ENCODE peak calls at places on chromosomes 5 and 9, in ten cellular contexts. One of them, this sample, is unnamed.

GRCh38 chr5:168809218-168809617 is 230.1 kb upstream of the PANK3 start:
- DNase-seq in GM12864: no peak
- DNase-seq in coronary artery: no peak
- DNase-seq in cardiac muscle cell: no peak
- DNase-seq in AG04449: no peak
- DNase-seq in OCI-LY7: no peak
- DNase-seq in choroid plexus epithelial cell: no peak
- DNase-seq in spleen: no peak
- DNase-seq in fibroblast of lung: no peak
- DNase-seq in lower leg skin: no peak
- DNase-seq in this sample: no peak

GRCh38 chr5:136424835-136425694 is 59.7 kb upstream of the TRPC7 start:
- DNase-seq in lower leg skin: peak; percentile 17
- DNase-seq in coronary artery: no peak
- DNase-seq in OCI-LY7: peak; percentile 64
- DNase-seq in spleen: peak; percentile 78
- DNase-seq in fibroblast of lung: peak; percentile 31
- DNase-seq in GM12864: peak; percentile 13
- DNase-seq in choroid plexus epithelial cell: peak; percentile 65
- DNase-seq in AG04449: no peak
- DNase-seq in cardiac muscle cell: peak; percentile 88
- DNase-seq in this sample: peak; percentile 76

GRCh38 chr9:135864447-135865049 is 42.8 kb downstream of the CAMSAP1 start:
- DNase-seq in GM12864: peak; percentile 18
- DNase-seq in OCI-LY7: peak; percentile 60
- DNase-seq in choroid plexus epithelial cell: peak; percentile 65
- DNase-seq in fibroblast of lung: peak; percentile 29
- DNase-seq in AG04449: no peak
- DNase-seq in spleen: peak; percentile 82
- DNase-seq in cardiac muscle cell: peak; percentile 65
- DNase-seq in coronary artery: no peak
- DNase-seq in lower leg skin: no peak
- DNase-seq in this sample: peak; percentile 56

GRCh38 chr9:137739371-137739915 is 120.6 kb downstream of the EHMT1 start:
- DNase-seq in choroid plexus epithelial cell: no peak
- DNase-seq in GM12864: no peak
- DNase-seq in cardiac muscle cell: no peak
- DNase-seq in coronary artery: no peak
- DNase-seq in lower leg skin: no peak
- DNase-seq in AG04449: no peak
- DNase-seq in fibroblast of lung: no peak
- DNase-seq in OCI-LY7: no peak
- DNase-seq in spleen: no peak
- DNase-seq in this sample: no peak

GRCh38 chr5:1521671-1522600 is 1.8 kb downstream of the LPCAT1 start:
- DNase-seq in fibroblast of lung: peak; percentile 84
- DNase-seq in coronary artery: peak; percentile 68
- DNase-seq in OCI-LY7: no peak
- DNase-seq in cardiac muscle cell: peak; percentile 49
- DNase-seq in GM12864: no peak
- DNase-seq in choroid plexus epithelial cell: peak; percentile 86
- DNase-seq in AG04449: peak; percentile 24
- DNase-seq in spleen: peak; percentile 83
- DNase-seq in lower leg skin: no peak
- DNase-seq in this sample: no peak

GRCh38 chr5:172758077-172758835 is 12.7 kb downstream of the DUSP1 start:
- DNase-seq in fibroblast of lung: peak; percentile 97
- DNase-seq in OCI-LY7: no peak
- DNase-seq in cardiac muscle cell: no peak
- DNase-seq in spleen: peak; percentile 36
- DNase-seq in GM12864: no peak
- DNase-seq in coronary artery: no peak
- DNase-seq in AG04449: peak; percentile 88
- DNase-seq in lower leg skin: no peak
- DNase-seq in choroid plexus epithelial cell: peak; percentile 97
- DNase-seq in this sample: no peak

GRCh38 chr5:170070556-170071412 is 34.9 kb upstream of the FOXI1 start:
- DNase-seq in choroid plexus epithelial cell: peak; percentile 67
- DNase-seq in lower leg skin: no peak
- DNase-seq in cardiac muscle cell: peak; percentile 82
- DNase-seq in coronary artery: no peak
- DNase-seq in fibroblast of lung: peak; percentile 36
- DNase-seq in OCI-LY7: peak; percentile 15
- DNase-seq in spleen: no peak
- DNase-seq in AG04449: no peak
- DNase-seq in GM12864: no peak
- DNase-seq in this sample: no peak

GRCh38 chr5:106680330-106680729 is 990.4 kb downstream of the EFNA5 start:
- DNase-seq in OCI-LY7: no peak
- DNase-seq in fibroblast of lung: no peak
- DNase-seq in cardiac muscle cell: no peak
- DNase-seq in GM12864: no peak
- DNase-seq in spleen: no peak
- DNase-seq in coronary artery: no peak
- DNase-seq in AG04449: no peak
- DNase-seq in choroid plexus epithelial cell: peak; percentile 49
- DNase-seq in lower leg skin: no peak
- DNase-seq in this sample: peak; percentile 59

GRCh38 chr5:155293605-155294178 is 280.1 kb downstream of the KIF4B start:
- DNase-seq in cardiac muscle cell: peak; percentile 43
- DNase-seq in lower leg skin: no peak
- DNase-seq in fibroblast of lung: no peak
- DNase-seq in coronary artery: no peak
- DNase-seq in choroid plexus epithelial cell: no peak
- DNase-seq in OCI-LY7: no peak
- DNase-seq in spleen: no peak
- DNase-seq in AG04449: no peak
- DNase-seq in GM12864: no peak
- DNase-seq in this sample: no peak

GRCh38 chr9:31597977-31598376 is 786.5 kb upstream of the ACO1 start:
- DNase-seq in AG04449: no peak
- DNase-seq in cardiac muscle cell: no peak
- DNase-seq in lower leg skin: no peak
- DNase-seq in OCI-LY7: no peak
- DNase-seq in choroid plexus epithelial cell: peak; percentile 45
- DNase-seq in coronary artery: no peak
- DNase-seq in spleen: no peak
- DNase-seq in GM12864: no peak
- DNase-seq in fibroblast of lung: peak; percentile 82
- DNase-seq in this sample: peak; percentile 42

GRCh38 chr9:35726876-35727438 is 5.0 kb downstream of the TLN1 start:
- DNase-seq in AG04449: no peak
- DNase-seq in fibroblast of lung: peak; percentile 62
- DNase-seq in GM12864: no peak
- DNase-seq in OCI-LY7: peak; percentile 72
- DNase-seq in cardiac muscle cell: peak; percentile 59
- DNase-seq in choroid plexus epithelial cell: peak; percentile 62
- DNase-seq in lower leg skin: no peak
- DNase-seq in spleen: peak; percentile 87
- DNase-seq in coronary artery: peak; percentile 91
- DNase-seq in this sample: peak; percentile 78

GRCh38 chr5:27124590-27124989 is 86.2 kb upstream of the CDH9 start:
- DNase-seq in coronary artery: no peak
- DNase-seq in choroid plexus epithelial cell: peak; percentile 71
- DNase-seq in GM12864: no peak
- DNase-seq in OCI-LY7: no peak
- DNase-seq in lower leg skin: no peak
- DNase-seq in AG04449: no peak
- DNase-seq in fibroblast of lung: no peak
- DNase-seq in cardiac muscle cell: peak; percentile 53
- DNase-seq in spleen: no peak
- DNase-seq in this sample: no peak

GRCh38 chr9:33290994-33291397 is 680 bp downstream of the NFX1 start:
- DNase-seq in choroid plexus epithelial cell: no peak
- DNase-seq in OCI-LY7: no peak
- DNase-seq in AG04449: peak; percentile 45
- DNase-seq in coronary artery: no peak
- DNase-seq in spleen: no peak
- DNase-seq in GM12864: no peak
- DNase-seq in fibroblast of lung: peak; percentile 94
- DNase-seq in cardiac muscle cell: no peak
- DNase-seq in lower leg skin: no peak
- DNase-seq in this sample: no peak
- TF ChIP-seq CTCF in choroid plexus epithelial cell: no peak
- TF ChIP-seq CTCF in OCI-LY7: peak; percentile 48
- TF ChIP-seq CTCF in AG04449: no peak
- TF ChIP-seq CTCF in coronary artery: no peak
- TF ChIP-seq CTCF in spleen: no peak
- TF ChIP-seq CTCF in GM12864: no peak
- TF ChIP-seq CTCF in fibroblast of lung: peak; percentile 2
- TF ChIP-seq CTCF in cardiac muscle cell: no peak
- TF ChIP-seq CTCF in lower leg skin: no peak
- TF ChIP-seq CTCF in this sample: no peak

DNA sequence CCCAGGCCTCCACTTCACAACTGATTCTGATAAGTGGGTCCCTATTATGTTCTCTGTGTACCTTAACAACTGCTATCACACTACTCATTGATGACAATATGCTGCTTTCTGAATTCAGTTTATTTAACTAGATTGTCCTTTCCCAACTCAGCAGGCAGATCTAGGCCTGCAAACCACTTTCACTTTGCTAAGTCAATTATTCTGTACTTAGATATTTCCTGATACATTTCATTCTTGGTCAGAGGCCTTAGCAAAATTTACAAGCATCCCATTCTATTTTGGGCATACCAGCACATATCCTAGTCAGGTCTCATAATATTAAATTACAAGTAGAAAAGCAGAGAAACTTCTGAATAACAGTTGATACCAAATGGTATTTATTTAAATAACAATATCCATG is 235.7 kb upstream of the HAPLN1 start:
- DNase-seq in AG04449: no peak
- DNase-seq in lower leg skin: no peak
- DNase-seq in choroid plexus epithelial cell: peak; percentile 43
- DNase-seq in GM12864: no peak
- DNase-seq in fibroblast of lung: peak; percentile 42
- DNase-seq in OCI-LY7: no peak
- DNase-seq in cardiac muscle cell: no peak
- DNase-seq in spleen: no peak
- DNase-seq in coronary artery: no peak
- DNase-seq in this sample: no peak
- H3K4me3 ChIP-seq in AG04449: no peak overlapping the region
- H3K4me3 ChIP-seq in lower leg skin: no peak overlapping the region
- H3K4me3 ChIP-seq in choroid plexus epithelial cell: no peak overlapping the region
- H3K4me3 ChIP-seq in GM12864: no peak overlapping the region
- H3K4me3 ChIP-seq in fibroblast of lung: no peak overlapping the region
- H3K4me3 ChIP-seq in OCI-LY7: no peak overlapping the region
- H3K4me3 ChIP-seq in cardiac muscle cell: no peak overlapping the region
- H3K4me3 ChIP-seq in spleen: no peak overlapping the region
- H3K4me3 ChIP-seq in coronary artery: peak overlapping the region; percentile 28
- H3K4me3 ChIP-seq in this sample: no peak overlapping the region

DNA sequence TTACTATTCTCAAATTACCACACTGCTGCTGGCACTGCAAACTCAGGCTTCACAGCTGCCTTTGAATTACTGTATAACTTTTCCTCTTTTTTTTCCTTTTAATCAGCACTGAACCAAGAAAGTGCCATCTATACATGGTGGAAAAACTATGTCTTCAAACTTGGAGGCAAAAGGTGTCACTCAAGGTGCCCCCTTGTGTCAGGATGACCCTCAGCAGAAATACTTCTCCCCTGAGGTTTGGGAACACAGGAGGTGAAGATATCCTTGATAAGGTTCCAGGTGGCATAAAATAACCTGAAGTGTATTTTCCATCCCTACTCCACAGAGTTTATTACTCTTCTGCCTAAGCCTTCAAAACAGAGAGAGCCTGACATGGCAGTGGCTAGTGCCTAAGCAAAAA is 14.5 kb downstream of the FRMD3 start:
- DNase-seq in spleen: no peak
- DNase-seq in fibroblast of lung: no peak
- DNase-seq in AG04449: no peak
- DNase-seq in GM12864: no peak
- DNase-seq in OCI-LY7: no peak
- DNase-seq in coronary artery: no peak
- DNase-seq in cardiac muscle cell: no peak
- DNase-seq in choroid plexus epithelial cell: no peak
- DNase-seq in lower leg skin: no peak
- DNase-seq in this sample: no peak
- TF ChIP-seq CTCF in spleen: no peak
- TF ChIP-seq CTCF in fibroblast of lung: no peak
- TF ChIP-seq CTCF in AG04449: no peak
- TF ChIP-seq CTCF in GM12864: no peak
- TF ChIP-seq CTCF in OCI-LY7: no peak
- TF ChIP-seq CTCF in coronary artery: no peak
- TF ChIP-seq CTCF in cardiac muscle cell: no peak
- TF ChIP-seq CTCF in choroid plexus epithelial cell: no peak
- TF ChIP-seq CTCF in lower leg skin: no peak
- TF ChIP-seq CTCF in this sample: no peak

GRCh38 chr9:123507992-123508391 is 152.0 kb downstream of the CRB2 start:
- DNase-seq in GM12864: no peak
- DNase-seq in choroid plexus epithelial cell: peak; percentile 23
- DNase-seq in OCI-LY7: no peak
- DNase-seq in lower leg skin: no peak
- DNase-seq in AG04449: no peak
- DNase-seq in coronary artery: no peak
- DNase-seq in cardiac muscle cell: no peak
- DNase-seq in spleen: no peak
- DNase-seq in fibroblast of lung: no peak
- DNase-seq in this sample: no peak
- H3K4me3 ChIP-seq in GM12864: no peak overlapping the region
- H3K4me3 ChIP-seq in choroid plexus epithelial cell: peak overlapping the region; percentile 22
- H3K4me3 ChIP-seq in OCI-LY7: no peak overlapping the region
- H3K4me3 ChIP-seq in lower leg skin: no peak overlapping the region
- H3K4me3 ChIP-seq in AG04449: no peak overlapping the region
- H3K4me3 ChIP-seq in coronary artery: peak overlapping the region; percentile 46
- H3K4me3 ChIP-seq in cardiac muscle cell: no peak overlapping the region
- H3K4me3 ChIP-seq in spleen: no peak overlapping the region
- H3K4me3 ChIP-seq in fibroblast of lung: peak overlapping the region; percentile 47
- H3K4me3 ChIP-seq in this sample: no peak overlapping the region

GRCh38 chr5:94908889-94909480 is 290.5 kb downstream of the SLF1 start:
- DNase-seq in lower leg skin: no peak
- DNase-seq in cardiac muscle cell: peak; percentile 64
- DNase-seq in OCI-LY7: peak; percentile 37
- DNase-seq in AG04449: no peak
- DNase-seq in fibroblast of lung: peak; percentile 20
- DNase-seq in GM12864: no peak
- DNase-seq in coronary artery: no peak
- DNase-seq in choroid plexus epithelial cell: peak; percentile 81
- DNase-seq in spleen: no peak
- DNase-seq in this sample: peak; percentile 46
- TF ChIP-seq CTCF in lower leg skin: no peak
- TF ChIP-seq CTCF in cardiac muscle cell: peak; percentile 71
- TF ChIP-seq CTCF in OCI-LY7: peak; percentile 86
- TF ChIP-seq CTCF in AG04449: peak; percentile 52
- TF ChIP-seq CTCF in fibroblast of lung: peak; percentile 67
- TF ChIP-seq CTCF in GM12864: peak; percentile 45
- TF ChIP-seq CTCF in coronary artery: no peak
- TF ChIP-seq CTCF in choroid plexus epithelial cell: peak; percentile 73
- TF ChIP-seq CTCF in spleen: peak; percentile 59
- TF ChIP-seq CTCF in this sample: peak; percentile 53